ENCODE peak calls at places on chromosomes 5 and 9, in ten cellular contexts. One of them, this sample, is unnamed.

GRCh38 chr5:21820527-21820926 is 1032.6 kb downstream of the CDH12 start:
- DNase-seq in choroid plexus epithelial cell: no peak
- DNase-seq in endothelial cell: no peak
- DNase-seq in PC-9: no peak
- DNase-seq in astrocyte of the cerebellum: no peak
- DNase-seq in GM10248: no peak
- DNase-seq in right lobe of liver: no peak
- DNase-seq in lower leg skin: no peak
- DNase-seq in RWPE1: no peak
- DNase-seq in tibial artery: no peak
- DNase-seq in this sample: no peak

GRCh38 chr9:72589684-72590555 is 68.5 kb downstream of the TMC1 start:
- DNase-seq in PC-9: no peak
- DNase-seq in astrocyte of the cerebellum: no peak
- DNase-seq in tibial artery: no peak
- DNase-seq in lower leg skin: no peak
- DNase-seq in RWPE1: no peak
- DNase-seq in right lobe of liver: no peak
- DNase-seq in choroid plexus epithelial cell: peak
- DNase-seq in endothelial cell: no peak
- DNase-seq in GM10248: no peak
- DNase-seq in this sample: no peak

GRCh38 chr5:143016777-143017374 is 246.7 kb downstream of the ARHGAP26 start:
- DNase-seq in astrocyte of the cerebellum: peak
- DNase-seq in lower leg skin: no peak
- DNase-seq in RWPE1: peak
- DNase-seq in tibial artery: peak
- DNase-seq in GM10248: peak
- DNase-seq in endothelial cell: peak
- DNase-seq in right lobe of liver: no peak
- DNase-seq in choroid plexus epithelial cell: peak
- DNase-seq in PC-9: no peak
- DNase-seq in this sample: peak

GRCh38 chr5:137733011-137733410 is 2.9 kb downstream of the KLHL3 start:
- DNase-seq in lower leg skin: no peak
- DNase-seq in endothelial cell: no peak
- DNase-seq in GM10248: no peak
- DNase-seq in right lobe of liver: no peak
- DNase-seq in astrocyte of the cerebellum: no peak
- DNase-seq in PC-9: peak
- DNase-seq in tibial artery: no peak
- DNase-seq in RWPE1: no peak
- DNase-seq in choroid plexus epithelial cell: no peak
- DNase-seq in this sample: no peak

GRCh38 chr5:133825631-133826289 is 142.7 kb downstream of the C5orf15 start:
- DNase-seq in tibial artery: no peak
- DNase-seq in RWPE1: no peak
- DNase-seq in right lobe of liver: no peak
- DNase-seq in PC-9: no peak
- DNase-seq in endothelial cell: no peak
- DNase-seq in choroid plexus epithelial cell: no peak
- DNase-seq in GM10248: no peak
- DNase-seq in astrocyte of the cerebellum: no peak
- DNase-seq in lower leg skin: no peak
- DNase-seq in this sample: no peak

GRCh38 chr9:134605351-134605968 is 36.1 kb upstream of the COL5A1 start:
- DNase-seq in tibial artery: no peak
- DNase-seq in right lobe of liver: no peak
- DNase-seq in endothelial cell: peak
- DNase-seq in lower leg skin: no peak
- DNase-seq in PC-9: no peak
- DNase-seq in RWPE1: no peak
- DNase-seq in choroid plexus epithelial cell: no peak
- DNase-seq in astrocyte of the cerebellum: no peak
- DNase-seq in GM10248: no peak
- DNase-seq in this sample: no peak

GRCh38 chr5:67405101-67405364 is 208.4 kb upstream of the CD180 start:
- DNase-seq in GM10248: no peak
- DNase-seq in endothelial cell: no peak
- DNase-seq in choroid plexus epithelial cell: no peak
- DNase-seq in tibial artery: no peak
- DNase-seq in right lobe of liver: no peak
- DNase-seq in astrocyte of the cerebellum: no peak
- DNase-seq in PC-9: no peak
- DNase-seq in lower leg skin: no peak
- DNase-seq in RWPE1: no peak
- DNase-seq in this sample: no peak

GRCh38 chr5:94715843-94716242 is 97.4 kb downstream of the SLF1 start:
- DNase-seq in astrocyte of the cerebellum: no peak
- DNase-seq in tibial artery: no peak
- DNase-seq in PC-9: no peak
- DNase-seq in lower leg skin: no peak
- DNase-seq in right lobe of liver: no peak
- DNase-seq in RWPE1: no peak
- DNase-seq in endothelial cell: no peak
- DNase-seq in choroid plexus epithelial cell: no peak
- DNase-seq in GM10248: no peak
- DNase-seq in this sample: no peak

GRCh38 chr5:127911619-127912018 is 171.9 kb upstream of the SLC12A2 start:
- DNase-seq in tibial artery: no peak
- DNase-seq in endothelial cell: no peak
- DNase-seq in GM10248: no peak
- DNase-seq in astrocyte of the cerebellum: no peak
- DNase-seq in choroid plexus epithelial cell: no peak
- DNase-seq in RWPE1: no peak
- DNase-seq in PC-9: no peak
- DNase-seq in right lobe of liver: no peak
- DNase-seq in lower leg skin: no peak
- DNase-seq in this sample: no peak

GRCh38 chr9:124390812-124391658 is 24.2 kb downstream of the PSMB7 start:
- DNase-seq in tibial artery: no peak
- DNase-seq in RWPE1: peak
- DNase-seq in astrocyte of the cerebellum: no peak
- DNase-seq in endothelial cell: no peak
- DNase-seq in GM10248: no peak
- DNase-seq in PC-9: peak
- DNase-seq in choroid plexus epithelial cell: peak
- DNase-seq in right lobe of liver: no peak
- DNase-seq in lower leg skin: no peak
- DNase-seq in this sample: peak

GRCh38 chr9:13845460-13845859 is 468.5 kb downstream of the NFIB start:
- DNase-seq in lower leg skin: no peak
- DNase-seq in RWPE1: no peak
- DNase-seq in choroid plexus epithelial cell: peak
- DNase-seq in astrocyte of the cerebellum: peak
- DNase-seq in tibial artery: no peak
- DNase-seq in right lobe of liver: no peak
- DNase-seq in endothelial cell: no peak
- DNase-seq in GM10248: no peak
- DNase-seq in PC-9: no peak
- DNase-seq in this sample: peak

GRCh38 chr9:114908104-114908621 is 22.2 kb downstream of the TNFSF8 start:
- DNase-seq in right lobe of liver: no peak
- DNase-seq in endothelial cell: no peak
- DNase-seq in lower leg skin: no peak
- DNase-seq in PC-9: peak
- DNase-seq in GM10248: no peak
- DNase-seq in astrocyte of the cerebellum: no peak
- DNase-seq in tibial artery: no peak
- DNase-seq in choroid plexus epithelial cell: no peak
- DNase-seq in RWPE1: peak
- DNase-seq in this sample: peak

DNA sequence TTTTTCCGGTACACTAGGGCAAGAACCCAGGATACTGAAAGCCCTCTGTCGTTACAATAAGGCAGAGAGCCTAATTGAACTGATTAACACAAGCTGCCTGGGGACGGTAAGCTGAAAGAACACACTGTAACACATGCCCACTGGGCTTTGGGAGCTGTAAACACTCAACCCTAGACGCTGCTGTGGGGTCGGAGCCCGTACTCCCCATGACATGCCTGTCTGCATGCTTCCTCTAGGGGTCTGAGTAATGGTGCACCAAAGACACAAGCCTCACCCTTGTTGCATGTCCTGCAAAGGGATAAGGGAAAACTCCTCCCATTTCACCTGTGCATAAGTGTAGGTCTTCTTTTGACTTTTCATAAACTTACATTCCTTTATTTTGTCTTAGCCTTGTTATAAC is 194.0 kb downstream of the FBXL7 start:
- DNase-seq in choroid plexus epithelial cell: no peak
- DNase-seq in astrocyte of the cerebellum: no peak
- DNase-seq in right lobe of liver: no peak
- DNase-seq in endothelial cell: no peak
- DNase-seq in PC-9: no peak
- DNase-seq in lower leg skin: no peak
- DNase-seq in GM10248: no peak
- DNase-seq in RWPE1: no peak
- DNase-seq in tibial artery: no peak
- DNase-seq in this sample: no peak
- TF ChIP-seq CTCF in choroid plexus epithelial cell: no peak
- TF ChIP-seq CTCF in astrocyte of the cerebellum: no peak
- TF ChIP-seq CTCF in right lobe of liver: no peak
- TF ChIP-seq CTCF in endothelial cell: no peak
- TF ChIP-seq CTCF in PC-9: no peak
- TF ChIP-seq CTCF in lower leg skin: no peak
- TF ChIP-seq CTCF in GM10248: no peak
- TF ChIP-seq CTCF in RWPE1: no peak
- TF ChIP-seq CTCF in tibial artery: no peak
- TF ChIP-seq CTCF in this sample: no peak

GRCh38 chr5:9681706-9682105 is 51.6 kb upstream of the TAS2R1 start:
- DNase-seq in PC-9: no peak
- DNase-seq in right lobe of liver: no peak
- DNase-seq in lower leg skin: no peak
- DNase-seq in endothelial cell: no peak
- DNase-seq in GM10248: no peak
- DNase-seq in choroid plexus epithelial cell: no peak
- DNase-seq in tibial artery: no peak
- DNase-seq in astrocyte of the cerebellum: no peak
- DNase-seq in RWPE1: no peak
- DNase-seq in this sample: peak
- TF ChIP-seq CTCF in PC-9: no peak
- TF ChIP-seq CTCF in right lobe of liver: no peak
- TF ChIP-seq CTCF in lower leg skin: no peak
- TF ChIP-seq CTCF in endothelial cell: no peak
- TF ChIP-seq CTCF in GM10248: no peak
- TF ChIP-seq CTCF in choroid plexus epithelial cell: no peak
- TF ChIP-seq CTCF in tibial artery: no peak
- TF ChIP-seq CTCF in astrocyte of the cerebellum: no peak
- TF ChIP-seq CTCF in RWPE1: no peak
- TF ChIP-seq CTCF in this sample: no peak

GRCh38 chr5:6162175-6162574 is 216.2 kb downstream of the MED10 start:
- DNase-seq in PC-9: no peak
- DNase-seq in right lobe of liver: peak
- DNase-seq in astrocyte of the cerebellum: no peak
- DNase-seq in lower leg skin: no peak
- DNase-seq in RWPE1: no peak
- DNase-seq in tibial artery: no peak
- DNase-seq in endothelial cell: no peak
- DNase-seq in choroid plexus epithelial cell: peak
- DNase-seq in GM10248: no peak
- DNase-seq in this sample: no peak
- TF ChIP-seq CTCF in PC-9: no peak
- TF ChIP-seq CTCF in right lobe of liver: no peak
- TF ChIP-seq CTCF in astrocyte of the cerebellum: no peak
- TF ChIP-seq CTCF in lower leg skin: no peak
- TF ChIP-seq CTCF in RWPE1: no peak
- TF ChIP-seq CTCF in tibial artery: no peak
- TF ChIP-seq CTCF in endothelial cell: no peak
- TF ChIP-seq CTCF in choroid plexus epithelial cell: no peak
- TF ChIP-seq CTCF in GM10248: no peak
- TF ChIP-seq CTCF in this sample: no peak

GRCh38 chr5:53128481-53128880 is 18.9 kb upstream of the MOCS2 start:
- DNase-seq in choroid plexus epithelial cell: no peak
- DNase-seq in astrocyte of the cerebellum: no peak
- DNase-seq in lower leg skin: no peak
- DNase-seq in endothelial cell: no peak
- DNase-seq in RWPE1: no peak
- DNase-seq in right lobe of liver: no peak
- DNase-seq in GM10248: no peak
- DNase-seq in PC-9: no peak
- DNase-seq in tibial artery: no peak
- DNase-seq in this sample: no peak

GRCh38 chr5:53126514-53126913 is 17.0 kb upstream of the MOCS2 start:
- DNase-seq in astrocyte of the cerebellum: peak
- DNase-seq in GM10248: no peak
- DNase-seq in choroid plexus epithelial cell: peak
- DNase-seq in endothelial cell: no peak
- DNase-seq in tibial artery: no peak
- DNase-seq in RWPE1: peak
- DNase-seq in lower leg skin: no peak
- DNase-seq in PC-9: no peak
- DNase-seq in right lobe of liver: no peak
- DNase-seq in this sample: no peak

GRCh38 chr5:53120165-53120564 is 10.6 kb upstream of the MOCS2 start:
- DNase-seq in endothelial cell: no peak
- DNase-seq in choroid plexus epithelial cell: no peak
- DNase-seq in RWPE1: no peak
- DNase-seq in PC-9: no peak
- DNase-seq in tibial artery: no peak
- DNase-seq in GM10248: no peak
- DNase-seq in astrocyte of the cerebellum: no peak
- DNase-seq in lower leg skin: no peak
- DNase-seq in right lobe of liver: no peak
- DNase-seq in this sample: no peak

GRCh38 chr5:53127107-53127506 is 17.6 kb upstream of the MOCS2 start:
- DNase-seq in astrocyte of the cerebellum: no peak
- DNase-seq in PC-9: no peak
- DNase-seq in endothelial cell: no peak
- DNase-seq in choroid plexus epithelial cell: no peak
- DNase-seq in GM10248: no peak
- DNase-seq in lower leg skin: no peak
- DNase-seq in right lobe of liver: no peak
- DNase-seq in tibial artery: no peak
- DNase-seq in RWPE1: no peak
- DNase-seq in this sample: no peak

GRCh38 chr5:53123702-53124101 is 14.1 kb upstream of the MOCS2 start:
- DNase-seq in choroid plexus epithelial cell: peak
- DNase-seq in endothelial cell: no peak
- DNase-seq in lower leg skin: no peak
- DNase-seq in RWPE1: peak
- DNase-seq in PC-9: no peak
- DNase-seq in GM10248: no peak
- DNase-seq in astrocyte of the cerebellum: no peak
- DNase-seq in right lobe of liver: no peak
- DNase-seq in tibial artery: no peak
- DNase-seq in this sample: peak
- TF ChIP-seq CTCF in choroid plexus epithelial cell: peak
- TF ChIP-seq CTCF in endothelial cell: no peak
- TF ChIP-seq CTCF in lower leg skin: no peak
- TF ChIP-seq CTCF in RWPE1: peak
- TF ChIP-seq CTCF in PC-9: peak
- TF ChIP-seq CTCF in GM10248: no peak
- TF ChIP-seq CTCF in astrocyte of the cerebellum: no peak
- TF ChIP-seq CTCF in right lobe of liver: peak
- TF ChIP-seq CTCF in tibial artery: peak
- TF ChIP-seq CTCF in this sample: peak

GRCh38 chr5:172095368-172095960 is 89.0 kb upstream of the FBXW11 start:
- DNase-seq in PC-9: no peak
- DNase-seq in right lobe of liver: no peak
- DNase-seq in GM10248: no peak
- DNase-seq in RWPE1: no peak
- DNase-seq in choroid plexus epithelial cell: no peak
- DNase-seq in astrocyte of the cerebellum: no peak
- DNase-seq in tibial artery: no peak
- DNase-seq in endothelial cell: no peak
- DNase-seq in lower leg skin: no peak
- DNase-seq in this sample: no peak
- TF ChIP-seq CTCF in PC-9: no peak
- TF ChIP-seq CTCF in right lobe of liver: no peak
- TF ChIP-seq CTCF in GM10248: no peak
- TF ChIP-seq CTCF in RWPE1: no peak
- TF ChIP-seq CTCF in choroid plexus epithelial cell: no peak
- TF ChIP-seq CTCF in astrocyte of the cerebellum: no peak
- TF ChIP-seq CTCF in tibial artery: no peak
- TF ChIP-seq CTCF in endothelial cell: no peak
- TF ChIP-seq CTCF in lower leg skin: no peak
- TF ChIP-seq CTCF in this sample: no peak

This sample was measured in fibroblast of villous mesenchyme.